ENCODE peak calls at places on chromosomes 5 and 9, in nine cellular contexts. One of them, this sample, is unnamed.

GRCh38 chr5:41508186-41508585 is 2.2 kb downstream of the PLCXD3 start:
- DNase-seq in SK-MEL-5: no peak
- DNase-seq in sigmoid colon: no peak
- DNase-seq in A549: no peak
- DNase-seq in sciatic nerve: no peak
- DNase-seq in occipital lobe: no peak
- DNase-seq in H4: no peak
- DNase-seq in esophagus squamous epithelium: no peak
- DNase-seq in left lung: no peak
- DNase-seq in this sample: no peak

GRCh38 chr5:43017438-43017820 is 22.7 kb downstream of the ANXA2R start:
- DNase-seq in SK-MEL-5: peak
- DNase-seq in sigmoid colon: no peak
- DNase-seq in A549: no peak
- DNase-seq in sciatic nerve: peak
- DNase-seq in occipital lobe: no peak
- DNase-seq in H4: peak
- DNase-seq in esophagus squamous epithelium: no peak
- DNase-seq in left lung: peak
- DNase-seq in this sample: no peak

GRCh38 chr9:23321049-23321448 is 505.0 kb downstream of the ELAVL2 start:
- DNase-seq in SK-MEL-5: no peak
- DNase-seq in sigmoid colon: no peak
- DNase-seq in A549: no peak
- DNase-seq in sciatic nerve: no peak
- DNase-seq in occipital lobe: no peak
- DNase-seq in H4: no peak
- DNase-seq in esophagus squamous epithelium: no peak
- DNase-seq in left lung: no peak
- DNase-seq in this sample: peak

GRCh38 chr9:93268551-93269314 is 84.8 kb downstream of the WNK2 start:
- DNase-seq in SK-MEL-5: no peak
- DNase-seq in sigmoid colon: peak
- DNase-seq in A549: no peak
- DNase-seq in sciatic nerve: peak
- DNase-seq in occipital lobe: no peak
- DNase-seq in H4: no peak
- DNase-seq in esophagus squamous epithelium: no peak
- DNase-seq in left lung: peak
- DNase-seq in this sample: no peak

GRCh38 chr9:72476617-72477375 is 44.6 kb upstream of the TMC1 start:
- DNase-seq in SK-MEL-5: peak
- DNase-seq in sigmoid colon: no peak
- DNase-seq in A549: peak
- DNase-seq in sciatic nerve: no peak
- DNase-seq in occipital lobe: no peak
- DNase-seq in H4: peak
- DNase-seq in esophagus squamous epithelium: no peak
- DNase-seq in left lung: peak
- DNase-seq in this sample: no peak

GRCh38 chr9:136171009-136171800 is 33.7 kb downstream of the LHX3 start:
- DNase-seq in SK-MEL-5: no peak
- DNase-seq in sigmoid colon: no peak
- DNase-seq in A549: peak
- DNase-seq in sciatic nerve: no peak
- DNase-seq in occipital lobe: no peak
- DNase-seq in H4: no peak
- DNase-seq in esophagus squamous epithelium: no peak
- DNase-seq in left lung: no peak
- DNase-seq in this sample: no peak

GRCh38 chr9:87887661-87888480 is 5.2 kb downstream of the SPATA31E1 start:
- DNase-seq in SK-MEL-5: no peak
- DNase-seq in sigmoid colon: no peak
- DNase-seq in A549: no peak
- DNase-seq in sciatic nerve: no peak
- DNase-seq in occipital lobe: no peak
- DNase-seq in H4: no peak
- DNase-seq in esophagus squamous epithelium: no peak
- DNase-seq in left lung: no peak
- DNase-seq in this sample: no peak

GRCh38 chr5:39113354-39113953 is 39.3 kb upstream of the RICTOR start:
- DNase-seq in SK-MEL-5: no peak
- DNase-seq in sigmoid colon: no peak
- DNase-seq in A549: no peak
- DNase-seq in sciatic nerve: no peak
- DNase-seq in occipital lobe: no peak
- DNase-seq in H4: no peak
- DNase-seq in esophagus squamous epithelium: no peak
- DNase-seq in left lung: no peak
- DNase-seq in this sample: no peak

GRCh38 chr9:75089369-75089766 is 1.1 kb downstream of the OSTF1 start:
- DNase-seq in SK-MEL-5: no peak
- DNase-seq in sigmoid colon: no peak
- DNase-seq in A549: no peak
- DNase-seq in sciatic nerve: no peak
- DNase-seq in occipital lobe: no peak
- DNase-seq in H4: no peak
- DNase-seq in esophagus squamous epithelium: no peak
- DNase-seq in left lung: no peak
- DNase-seq in this sample: no peak

GRCh38 chr9:97293827-97294226 is 13.6 kb upstream of the CCDC180 start:
- DNase-seq in SK-MEL-5: no peak
- DNase-seq in sigmoid colon: no peak
- DNase-seq in A549: no peak
- DNase-seq in sciatic nerve: no peak
- DNase-seq in occipital lobe: no peak
- DNase-seq in H4: no peak
- DNase-seq in esophagus squamous epithelium: no peak
- DNase-seq in left lung: no peak
- DNase-seq in this sample: no peak

GRCh38 chr5:107056278-107056677 is 614.5 kb downstream of the EFNA5 start:
- DNase-seq in SK-MEL-5: no peak
- DNase-seq in sigmoid colon: no peak
- DNase-seq in A549: no peak
- DNase-seq in sciatic nerve: no peak
- DNase-seq in occipital lobe: no peak
- DNase-seq in H4: no peak
- DNase-seq in esophagus squamous epithelium: no peak
- DNase-seq in left lung: no peak
- DNase-seq in this sample: no peak

GRCh38 chr5:45648744-45649143 is 47.4 kb downstream of the HCN1 start:
- DNase-seq in SK-MEL-5: no peak
- DNase-seq in sigmoid colon: no peak
- DNase-seq in A549: no peak
- DNase-seq in sciatic nerve: no peak
- DNase-seq in occipital lobe: no peak
- DNase-seq in H4: no peak
- DNase-seq in esophagus squamous epithelium: no peak
- DNase-seq in left lung: no peak
- DNase-seq in this sample: no peak

GRCh38 chr9:22088372-22089063 is 79.4 kb upstream of the CDKN2B start:
- DNase-seq in SK-MEL-5: no peak
- DNase-seq in sigmoid colon: no peak
- DNase-seq in A549: no peak
- DNase-seq in sciatic nerve: no peak
- DNase-seq in occipital lobe: no peak
- DNase-seq in H4: no peak
- DNase-seq in esophagus squamous epithelium: no peak
- DNase-seq in left lung: no peak
- DNase-seq in this sample: no peak

GRCh38 chr5:159163027-159163699 is 46.2 kb downstream of the RNF145 start:
- DNase-seq in SK-MEL-5: no peak
- DNase-seq in sigmoid colon: no peak
- DNase-seq in A549: peak
- DNase-seq in sciatic nerve: no peak
- DNase-seq in occipital lobe: no peak
- DNase-seq in H4: peak
- DNase-seq in esophagus squamous epithelium: no peak
- DNase-seq in left lung: no peak
- DNase-seq in this sample: no peak

GRCh38 chr5:80282054-80282453 is 26.2 kb upstream of the SERINC5 start:
- DNase-seq in SK-MEL-5: no peak
- DNase-seq in sigmoid colon: no peak
- DNase-seq in A549: no peak
- DNase-seq in sciatic nerve: no peak
- DNase-seq in occipital lobe: no peak
- DNase-seq in H4: no peak
- DNase-seq in esophagus squamous epithelium: no peak
- DNase-seq in left lung: no peak
- DNase-seq in this sample: no peak

GRCh38 chr5:141908796-141909195 is 14.9 kb upstream of the DELE1 start:
- DNase-seq in SK-MEL-5: no peak
- DNase-seq in sigmoid colon: no peak
- DNase-seq in A549: no peak
- DNase-seq in sciatic nerve: no peak
- DNase-seq in occipital lobe: no peak
- DNase-seq in H4: no peak
- DNase-seq in esophagus squamous epithelium: no peak
- DNase-seq in left lung: no peak
- DNase-seq in this sample: no peak

GRCh38 chr5:181283347-181283746 is 22.4 kb upstream of the TRIM52 start:
- DNase-seq in SK-MEL-5: no peak
- DNase-seq in sigmoid colon: no peak
- DNase-seq in A549: no peak
- DNase-seq in sciatic nerve: no peak
- DNase-seq in occipital lobe: no peak
- DNase-seq in H4: peak
- DNase-seq in esophagus squamous epithelium: no peak
- DNase-seq in left lung: no peak
- DNase-seq in this sample: no peak

GRCh38 chr9:89619019-89619418 is 14.2 kb downstream of the GADD45G start:
- DNase-seq in SK-MEL-5: no peak
- DNase-seq in sigmoid colon: no peak
- DNase-seq in A549: no peak
- DNase-seq in sciatic nerve: no peak
- DNase-seq in occipital lobe: no peak
- DNase-seq in H4: no peak
- DNase-seq in esophagus squamous epithelium: no peak
- DNase-seq in left lung: no peak
- DNase-seq in this sample: no peak

GRCh38 chr5:68538886-68539420 is 323.4 kb downstream of the PIK3R1 start:
- DNase-seq in SK-MEL-5: no peak
- DNase-seq in sigmoid colon: no peak
- DNase-seq in A549: no peak
- DNase-seq in sciatic nerve: no peak
- DNase-seq in occipital lobe: no peak
- DNase-seq in H4: no peak
- DNase-seq in esophagus squamous epithelium: no peak
- DNase-seq in left lung: no peak
- DNase-seq in this sample: no peak

GRCh38 chr9:100856238-100856637 is 172.3 kb upstream of the PLPPR1 start:
- DNase-seq in SK-MEL-5: no peak
- DNase-seq in sigmoid colon: no peak
- DNase-seq in A549: no peak
- DNase-seq in sciatic nerve: no peak
- DNase-seq in occipital lobe: no peak
- DNase-seq in H4: no peak
- DNase-seq in esophagus squamous epithelium: no peak
- DNase-seq in left lung: no peak
- DNase-seq in this sample: no peak

GRCh38 chr9:124353166-124353768 is 62.0 kb downstream of the PSMB7 start:
- DNase-seq in SK-MEL-5: no peak
- DNase-seq in sigmoid colon: peak
- DNase-seq in A549: no peak
- DNase-seq in sciatic nerve: no peak
- DNase-seq in occipital lobe: no peak
- DNase-seq in H4: no peak
- DNase-seq in esophagus squamous epithelium: no peak
- DNase-seq in left lung: no peak
- DNase-seq in this sample: no peak

GRCh38 chr5:177471610-177472356 is 1.7 kb downstream of the DBN1 start:
- DNase-seq in SK-MEL-5: no peak
- DNase-seq in sigmoid colon: peak
- DNase-seq in A549: no peak
- DNase-seq in sciatic nerve: no peak
- DNase-seq in occipital lobe: no peak
- DNase-seq in H4: no peak
- DNase-seq in esophagus squamous epithelium: no peak
- DNase-seq in left lung: no peak
- DNase-seq in this sample: no peak

GRCh38 chr5:57470339-57470738 is 12.3 kb downstream of the ACTBL2 start:
- DNase-seq in SK-MEL-5: no peak
- DNase-seq in sigmoid colon: no peak
- DNase-seq in A549: no peak
- DNase-seq in sciatic nerve: no peak
- DNase-seq in occipital lobe: no peak
- DNase-seq in H4: no peak
- DNase-seq in esophagus squamous epithelium: no peak
- DNase-seq in left lung: no peak
- DNase-seq in this sample: no peak

GRCh38 chr9:72718503-72718902 is 197.1 kb downstream of the TMC1 start:
- DNase-seq in SK-MEL-5: peak
- DNase-seq in sigmoid colon: no peak
- DNase-seq in A549: no peak
- DNase-seq in sciatic nerve: no peak
- DNase-seq in occipital lobe: no peak
- DNase-seq in H4: no peak
- DNase-seq in esophagus squamous epithelium: no peak
- DNase-seq in left lung: no peak
- DNase-seq in this sample: no peak

GRCh38 chr5:76617675-76618074 is 5.5 kb downstream of the F2RL2 start:
- DNase-seq in SK-MEL-5: no peak
- DNase-seq in sigmoid colon: no peak
- DNase-seq in A549: peak
- DNase-seq in sciatic nerve: no peak
- DNase-seq in occipital lobe: no peak
- DNase-seq in H4: no peak
- DNase-seq in esophagus squamous epithelium: no peak
- DNase-seq in left lung: no peak
- DNase-seq in this sample: no peak

GRCh38 chr5:134088994-134089560 is 25.4 kb upstream of the TCF7 start:
- DNase-seq in SK-MEL-5: no peak
- DNase-seq in sigmoid colon: no peak
- DNase-seq in A549: no peak
- DNase-seq in sciatic nerve: no peak
- DNase-seq in occipital lobe: no peak
- DNase-seq in H4: no peak
- DNase-seq in esophagus squamous epithelium: no peak
- DNase-seq in left lung: no peak
- DNase-seq in this sample: no peak

GRCh38 chr9:72537671-72538070 is 16.3 kb downstream of the TMC1 start:
- DNase-seq in SK-MEL-5: no peak
- DNase-seq in sigmoid colon: no peak
- DNase-seq in A549: no peak
- DNase-seq in sciatic nerve: no peak
- DNase-seq in occipital lobe: no peak
- DNase-seq in H4: no peak
- DNase-seq in esophagus squamous epithelium: no peak
- DNase-seq in left lung: no peak
- DNase-seq in this sample: no peak

GRCh38 chr9:2545881-2546490 is 75.6 kb upstream of the VLDLR start:
- DNase-seq in SK-MEL-5: peak
- DNase-seq in sigmoid colon: no peak
- DNase-seq in A549: no peak
- DNase-seq in sciatic nerve: no peak
- DNase-seq in occipital lobe: no peak
- DNase-seq in H4: no peak
- DNase-seq in esophagus squamous epithelium: no peak
- DNase-seq in left lung: no peak
- DNase-seq in this sample: no peak

GRCh38 chr5:130231786-130232185 is 327.5 kb downstream of the CHSY3 start:
- DNase-seq in SK-MEL-5: peak
- DNase-seq in sigmoid colon: no peak
- DNase-seq in A549: no peak
- DNase-seq in sciatic nerve: no peak
- DNase-seq in occipital lobe: no peak
- DNase-seq in H4: no peak
- DNase-seq in esophagus squamous epithelium: no peak
- DNase-seq in left lung: no peak
- DNase-seq in this sample: no peak

GRCh38 chr9:128627127-128627715 is 29.4 kb downstream of the DYNC2I2 start:
- DNase-seq in SK-MEL-5: no peak
- DNase-seq in sigmoid colon: peak
- DNase-seq in A549: no peak
- DNase-seq in sciatic nerve: no peak
- DNase-seq in occipital lobe: peak
- DNase-seq in H4: no peak
- DNase-seq in esophagus squamous epithelium: no peak
- DNase-seq in left lung: no peak
- DNase-seq in this sample: no peak

GRCh38 chr5:9348296-9348996 is 197.4 kb downstream of the SEMA5A start:
- DNase-seq in SK-MEL-5: no peak
- DNase-seq in sigmoid colon: no peak
- DNase-seq in A549: no peak
- DNase-seq in sciatic nerve: no peak
- DNase-seq in occipital lobe: no peak
- DNase-seq in H4: peak
- DNase-seq in esophagus squamous epithelium: no peak
- DNase-seq in left lung: no peak
- DNase-seq in this sample: no peak

This sample was measured in left lobe of liver.